ENCODE peak calls at places on chromosomes 3 and 15, in five cellular contexts. One of them, this sample, is unnamed.

GRCh38 chr3:15649831-15650230 is 48.3 kb downstream of the BTD start:
- DNase-seq in upper lobe of right lung: no peak
- DNase-seq in stimulated activated naive B cell treated with anti-CD40 and anti-IgM and Interleukin-4, amounts not matched to agents 10 μg/mL and 1 μg/mL and 100 μg/mL, for 72 hours: no peak
- DNase-seq in DMS 273 treated with DMSO at 0.1 percent for 48 hours: no peak
- DNase-seq in brain microvascular endothelial cell: no peak
- DNase-seq in this sample: no peak

GRCh38 chr3:113234688-113235260 is 23.4 kb downstream of the BOC start:
- DNase-seq in upper lobe of right lung: no peak
- DNase-seq in stimulated activated naive B cell treated with anti-CD40 and anti-IgM and Interleukin-4, amounts not matched to agents 10 μg/mL and 1 μg/mL and 100 μg/mL, for 72 hours: no peak
- DNase-seq in DMS 273 treated with DMSO at 0.1 percent for 48 hours: no peak
- DNase-seq in brain microvascular endothelial cell: no peak
- DNase-seq in this sample: no peak

GRCh38 chr15:24746094-24746493 is 70.5 kb downstream of the NPAP1 start:
- DNase-seq in upper lobe of right lung: no peak
- DNase-seq in stimulated activated naive B cell treated with anti-CD40 and anti-IgM and Interleukin-4, amounts not matched to agents 10 μg/mL and 1 μg/mL and 100 μg/mL, for 72 hours: no peak
- DNase-seq in DMS 273 treated with DMSO at 0.1 percent for 48 hours: no peak
- DNase-seq in brain microvascular endothelial cell: no peak
- DNase-seq in this sample: no peak

GRCh38 chr3:190265795-190266194 is 56.5 kb downstream of the CLDN1 start:
- DNase-seq in upper lobe of right lung: no peak
- DNase-seq in stimulated activated naive B cell treated with anti-CD40 and anti-IgM and Interleukin-4, amounts not matched to agents 10 μg/mL and 1 μg/mL and 100 μg/mL, for 72 hours: no peak
- DNase-seq in DMS 273 treated with DMSO at 0.1 percent for 48 hours: no peak
- DNase-seq in brain microvascular endothelial cell: peak
- DNase-seq in this sample: peak

GRCh38 chr15:36880913-36881290 is 219.4 kb downstream of the MEIS2 start:
- DNase-seq in upper lobe of right lung: no peak
- DNase-seq in stimulated activated naive B cell treated with anti-CD40 and anti-IgM and Interleukin-4, amounts not matched to agents 10 μg/mL and 1 μg/mL and 100 μg/mL, for 72 hours: no peak
- DNase-seq in DMS 273 treated with DMSO at 0.1 percent for 48 hours: no peak
- DNase-seq in brain microvascular endothelial cell: no peak
- DNase-seq in this sample: no peak

GRCh38 chr3:25426408-25426807 is 1.7 kb upstream of the RARB start:
- DNase-seq in upper lobe of right lung: no peak
- DNase-seq in stimulated activated naive B cell treated with anti-CD40 and anti-IgM and Interleukin-4, amounts not matched to agents 10 μg/mL and 1 μg/mL and 100 μg/mL, for 72 hours: no peak
- DNase-seq in DMS 273 treated with DMSO at 0.1 percent for 48 hours: no peak
- DNase-seq in brain microvascular endothelial cell: no peak
- DNase-seq in this sample: no peak

GRCh38 chr3:149673393-149673792 is 15.6 kb upstream of the WWTR1 start:
- DNase-seq in upper lobe of right lung: no peak
- DNase-seq in stimulated activated naive B cell treated with anti-CD40 and anti-IgM and Interleukin-4, amounts not matched to agents 10 μg/mL and 1 μg/mL and 100 μg/mL, for 72 hours: no peak
- DNase-seq in DMS 273 treated with DMSO at 0.1 percent for 48 hours: no peak
- DNase-seq in brain microvascular endothelial cell: no peak
- DNase-seq in this sample: no peak

GRCh38 chr3:54951405-54951804 is 23.5 kb upstream of the LRTM1 start:
- DNase-seq in upper lobe of right lung: peak
- DNase-seq in stimulated activated naive B cell treated with anti-CD40 and anti-IgM and Interleukin-4, amounts not matched to agents 10 μg/mL and 1 μg/mL and 100 μg/mL, for 72 hours: no peak
- DNase-seq in DMS 273 treated with DMSO at 0.1 percent for 48 hours: no peak
- DNase-seq in brain microvascular endothelial cell: peak
- DNase-seq in this sample: peak

GRCh38 chr3:131224886-131225550 is 156.6 kb upstream of the NUDT16 start:
- DNase-seq in upper lobe of right lung: no peak
- DNase-seq in stimulated activated naive B cell treated with anti-CD40 and anti-IgM and Interleukin-4, amounts not matched to agents 10 μg/mL and 1 μg/mL and 100 μg/mL, for 72 hours: no peak
- DNase-seq in DMS 273 treated with DMSO at 0.1 percent for 48 hours: no peak
- DNase-seq in brain microvascular endothelial cell: peak
- DNase-seq in this sample: no peak

GRCh38 chr3:13577181-13578121 is 28.5 kb downstream of the FBLN2 start:
- DNase-seq in upper lobe of right lung: no peak
- DNase-seq in stimulated activated naive B cell treated with anti-CD40 and anti-IgM and Interleukin-4, amounts not matched to agents 10 μg/mL and 1 μg/mL and 100 μg/mL, for 72 hours: no peak
- DNase-seq in DMS 273 treated with DMSO at 0.1 percent for 48 hours: no peak
- DNase-seq in brain microvascular endothelial cell: no peak
- DNase-seq in this sample: no peak

GRCh38 chr15:51816615-51817014 is 12.8 kb upstream of the TMOD3 start:
- DNase-seq in upper lobe of right lung: no peak
- DNase-seq in stimulated activated naive B cell treated with anti-CD40 and anti-IgM and Interleukin-4, amounts not matched to agents 10 μg/mL and 1 μg/mL and 100 μg/mL, for 72 hours: no peak
- DNase-seq in DMS 273 treated with DMSO at 0.1 percent for 48 hours: no peak
- DNase-seq in brain microvascular endothelial cell: no peak
- DNase-seq in this sample: no peak

GRCh38 chr3:73225161-73225861 is 163.9 kb downstream of the EBLN2 start:
- DNase-seq in upper lobe of right lung: no peak
- DNase-seq in stimulated activated naive B cell treated with anti-CD40 and anti-IgM and Interleukin-4, amounts not matched to agents 10 μg/mL and 1 μg/mL and 100 μg/mL, for 72 hours: no peak
- DNase-seq in DMS 273 treated with DMSO at 0.1 percent for 48 hours: no peak
- DNase-seq in brain microvascular endothelial cell: no peak
- DNase-seq in this sample: no peak

GRCh38 chr3:99878005-99878404 is 60.3 kb downstream of the CMSS1 start:
- DNase-seq in upper lobe of right lung: no peak
- DNase-seq in stimulated activated naive B cell treated with anti-CD40 and anti-IgM and Interleukin-4, amounts not matched to agents 10 μg/mL and 1 μg/mL and 100 μg/mL, for 72 hours: no peak
- DNase-seq in DMS 273 treated with DMSO at 0.1 percent for 48 hours: no peak
- DNase-seq in brain microvascular endothelial cell: peak
- DNase-seq in this sample: peak

GRCh38 chr3:17459470-17459993 is 282.9 kb downstream of the TBC1D5 start:
- DNase-seq in upper lobe of right lung: no peak
- DNase-seq in stimulated activated naive B cell treated with anti-CD40 and anti-IgM and Interleukin-4, amounts not matched to agents 10 μg/mL and 1 μg/mL and 100 μg/mL, for 72 hours: no peak
- DNase-seq in DMS 273 treated with DMSO at 0.1 percent for 48 hours: no peak
- DNase-seq in brain microvascular endothelial cell: no peak
- DNase-seq in this sample: no peak